ENCODE peak calls at places on chromosomes 6 and 20, in six cellular contexts. F is breast epithelium, Z is pancreas, P is brain microvascular endothelial cell, M is BJ, G is neural crest cell. T is an unnamed sample.
A peak's percentile ranks its signal among the peaks of the same experiment; 100 is the strongest.

GRCh38 chr6:148803979-148804378 is 57.1 kb downstream of the UST start:
- DNase-seq in Z (no peak), F (no peak), G (no peak), M (no peak), P (peak; percentile 28), T (no peak)

GRCh38 chr6:87182321-87182720 is 27.0 kb downstream of the ZNF292 start:
- DNase-seq in F (no peak), G (no peak), M (no peak), P (no peak), Z (no peak), T (no peak)

GRCh38 chr6:156347251-156348049 is 429.7 kb upstream of the ARID1B start:
- DNase-seq in M (no peak), Z (no peak), F (no peak), P (no peak), G (no peak), T (no peak)

GRCh38 chr20:54368578-54368977 is 106.8 kb upstream of the DOK5 start:
- DNase-seq in G (no peak), M (no peak), F (no peak), P (no peak), Z (no peak), T (no peak)

GRCh38 chr6:136547336-136547735 is 2.9 kb downstream of the MAP7 start:
- DNase-seq in G (no peak), M (peak; percentile 2), Z (no peak), F (no peak), P (no peak), T (no peak)

GRCh38 chr6:31568537-31568961 is 3.5 kb upstream of the LTA start:
- DNase-seq in G (no peak), F (no peak), M (no peak), Z (no peak), P (no peak), T (peak; percentile 87)

GRCh38 chr6:15473741-15474161 is 189.1 kb downstream of the DTNBP1 start:
- DNase-seq in P (peak; percentile 56), F (no peak), Z (no peak), M (peak; percentile 68), G (no peak), T (no peak)

GRCh38 chr6:150084426-150084825 is 15.5 kb upstream of the ULBP3 start:
- DNase-seq in G (no peak), P (no peak), Z (no peak), F (no peak), M (no peak), T (no peak)

DNA sequence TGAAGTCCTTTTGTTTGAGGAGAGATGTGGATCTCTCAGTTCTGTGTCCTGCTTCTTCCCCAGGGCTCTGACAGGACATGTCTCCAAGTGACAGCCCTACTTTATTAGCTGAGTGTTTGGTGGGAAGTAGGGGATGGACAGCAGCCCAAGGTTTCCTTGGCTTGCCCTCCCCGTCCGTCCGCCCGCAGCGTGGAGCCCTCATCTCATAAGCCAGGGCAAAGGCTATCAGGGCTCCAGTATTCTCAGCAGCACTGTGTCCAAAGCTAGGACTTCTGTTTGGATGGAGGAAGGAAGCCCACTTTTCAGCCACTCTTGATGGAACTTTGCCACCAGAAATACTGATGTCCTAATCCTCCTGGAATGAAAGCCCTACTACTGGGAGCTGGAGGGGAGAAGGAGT is 13.6 kb downstream of the CDC5L start:
- DNase-seq in M (no peak), P (no peak), Z (no peak), G (no peak), F (no peak), T (no peak)
- TF ChIP-seq CTCF in M (no peak), P (no peak), Z (no peak), G (no peak), F (no peak), T (no peak)

GRCh38 chr6:1499798-1500197 is 109.9 kb upstream of the FOXC1 start:
- DNase-seq in G (no peak), F (no peak), M (no peak), Z (no peak), P (no peak), T (no peak)
- TF ChIP-seq CTCF in G (no peak), F (no peak), M (no peak), Z (no peak), P (no peak), T (no peak)

DNA sequence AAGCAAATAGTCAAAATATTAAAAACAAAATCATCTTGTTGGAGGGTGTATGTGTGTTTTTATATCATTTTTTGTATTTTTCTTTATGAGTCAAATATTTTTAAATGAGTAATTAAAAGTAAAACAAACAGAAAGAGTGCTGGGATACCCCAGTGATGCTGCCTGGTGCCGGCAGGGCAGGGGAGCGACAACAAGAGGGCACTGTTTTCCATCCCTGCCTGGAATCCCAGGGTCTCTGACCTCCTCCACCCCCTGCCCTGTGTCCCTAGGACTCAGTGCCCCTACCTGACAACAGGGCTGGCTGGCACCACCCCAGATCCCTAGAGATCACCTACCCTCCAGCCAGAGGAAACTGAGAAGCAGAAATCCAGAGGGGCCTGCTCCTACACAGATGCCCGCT is 41.9 kb upstream of the HMGA1 start:
- DNase-seq in P (no peak), G (no peak), F (no peak), M (no peak), Z (no peak), T (no peak)
- TF ChIP-seq CTCF in P (peak; percentile 33), G (no peak), F (no peak), M (no peak), Z (no peak), T (no peak)

GRCh38 chr20:20052074-20052970 is at the start of the genes CFAP61 and CRNKL1:
- DNase-seq in Z (peak; percentile 97), M (peak; percentile 66), P (peak; percentile 94), F (peak; percentile 98), G (peak; percentile 96), T (peak; percentile 98)
- TF ChIP-seq CTCF in Z (no peak), M (no peak), P (no peak), F (peak; percentile 48), G (no peak), T (no peak)

GRCh38 chr6:108477034-108477433 is 83.7 kb upstream of the FOXO3 start:
- DNase-seq in M (no peak), Z (no peak), G (no peak), P (no peak), F (no peak), T (no peak)

GRCh38 chr6:108468346-108468745 is 92.4 kb upstream of the FOXO3 start:
- DNase-seq in G (no peak), M (no peak), Z (no peak), F (no peak), P (no peak), T (no peak)

GRCh38 chr6:108476381-108476780 is 84.3 kb upstream of the FOXO3 start:
- DNase-seq in P (no peak), Z (no peak), F (no peak), G (no peak), M (no peak), T (no peak)

GRCh38 chr6:108473197-108473596 is 87.5 kb upstream of the FOXO3 start:
- DNase-seq in G (no peak), F (no peak), M (no peak), Z (no peak), P (no peak), T (no peak)
- TF ChIP-seq CTCF in G (no peak), F (no peak), M (no peak), Z (no peak), P (no peak), T (no peak)

GRCh38 chr20:17933711-17934110 is 34.9 kb downstream of the SNX5 start:
- DNase-seq in P (no peak), M (no peak), F (no peak), Z (no peak), G (no peak), T (no peak)
- TF ChIP-seq CTCF in P (no peak), M (no peak), F (no peak), Z (no peak), G (no peak), T (no peak)

DNA sequence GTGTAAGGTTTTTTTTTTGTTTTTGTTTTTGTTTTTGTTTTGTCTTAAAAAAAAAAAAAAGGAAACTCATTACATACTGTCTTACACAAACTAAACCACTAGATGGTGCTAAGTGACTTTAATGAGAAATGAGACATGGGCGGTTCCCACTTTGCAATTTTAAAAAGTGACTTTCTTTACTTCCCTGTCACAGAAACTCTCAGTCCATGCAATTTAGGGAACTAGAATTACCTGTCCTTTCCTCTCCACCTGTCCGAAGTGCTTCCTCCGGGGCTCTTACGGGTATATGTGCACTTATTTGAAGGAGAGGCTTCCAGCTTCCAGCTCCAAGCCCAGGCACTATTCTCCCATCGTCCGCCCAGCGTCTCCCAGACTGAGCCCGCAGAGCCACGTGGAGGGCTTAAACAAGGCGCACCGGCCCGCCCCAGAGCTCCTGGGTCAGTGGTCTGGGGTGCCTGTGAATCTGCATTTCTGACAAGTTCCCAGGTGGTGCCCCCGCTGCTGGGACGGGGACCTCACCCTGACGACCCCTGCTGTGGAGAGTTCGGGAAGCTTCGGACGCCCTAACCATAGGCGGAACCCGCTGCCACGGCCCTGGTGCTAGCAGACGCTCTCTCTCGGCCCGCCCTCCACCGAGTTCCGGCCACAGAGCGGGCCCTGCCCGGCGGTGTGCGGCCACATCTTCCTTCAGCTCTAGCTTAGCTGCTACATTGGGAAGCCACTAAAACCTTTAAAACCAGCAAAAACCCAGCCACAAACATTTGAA is 26.1 kb downstream of the BFSP1 start:
- DNase-seq in G (peak; percentile 35), Z (peak; percentile 41), M (no peak), F (no peak), P (peak; percentile 39), T (peak; percentile 53)
- TF ChIP-seq CTCF in G (peak; percentile 88), Z (peak; percentile 66), M (peak; percentile 54), F (peak; percentile 71), P (peak; percentile 49), T (peak; percentile 70)

GRCh38 chr20:46674253-46675083 is 14.8 kb downstream of the TP53RK start:
- DNase-seq in F (no peak), Z (no peak), P (no peak), G (no peak), M (no peak), T (no peak)
- TF ChIP-seq CTCF in F (no peak), Z (no peak), P (no peak), G (no peak), M (no peak), T (no peak)